ENCODE peak calls at places on chromosomes 3 and 15, in nine cellular contexts. One of them, this sample, is unnamed.

GRCh38 chr3:183378008-183378407 is 50.4 kb downstream of the MCF2L2 start:
- DNase-seq in upper lobe of right lung: no peak
- DNase-seq in ascending aorta: no peak
- DNase-seq in fibroblast of lung: no peak
- DNase-seq in heart right ventricle: no peak
- DNase-seq in transverse colon: no peak
- DNase-seq in psoas muscle: no peak
- DNase-seq in sigmoid colon: no peak
- DNase-seq in PC-9: peak; percentile 51
- DNase-seq in this sample: no peak

GRCh38 chr15:95304116-95304873 is 1026.2 kb upstream of the NR2F2 start:
- DNase-seq in upper lobe of right lung: no peak
- DNase-seq in ascending aorta: no peak
- DNase-seq in fibroblast of lung: peak; percentile 34
- DNase-seq in heart right ventricle: no peak
- DNase-seq in transverse colon: no peak
- DNase-seq in psoas muscle: no peak
- DNase-seq in sigmoid colon: peak; percentile 68
- DNase-seq in PC-9: no peak
- DNase-seq in this sample: no peak

GRCh38 chr3:190178779-190179178 is 58.1 kb upstream of the P3H2 start:
- DNase-seq in upper lobe of right lung: no peak
- DNase-seq in ascending aorta: no peak
- DNase-seq in fibroblast of lung: no peak
- DNase-seq in heart right ventricle: no peak
- DNase-seq in transverse colon: no peak
- DNase-seq in psoas muscle: no peak
- DNase-seq in sigmoid colon: no peak
- DNase-seq in PC-9: no peak
- DNase-seq in this sample: no peak

GRCh38 chr15:66483131-66483566 is 14.4 kb downstream of the SNAPC5 start:
- DNase-seq in upper lobe of right lung: peak; percentile 69
- DNase-seq in ascending aorta: no peak
- DNase-seq in fibroblast of lung: peak; percentile 77
- DNase-seq in heart right ventricle: no peak
- DNase-seq in transverse colon: no peak
- DNase-seq in psoas muscle: peak; percentile 34
- DNase-seq in sigmoid colon: no peak
- DNase-seq in PC-9: peak; percentile 94
- DNase-seq in this sample: peak; percentile 70

GRCh38 chr15:44593042-44593736 is 56.2 kb downstream of the EIF3J start:
- DNase-seq in upper lobe of right lung: no peak
- DNase-seq in ascending aorta: no peak
- DNase-seq in fibroblast of lung: no peak
- DNase-seq in heart right ventricle: no peak
- DNase-seq in transverse colon: no peak
- DNase-seq in psoas muscle: no peak
- DNase-seq in sigmoid colon: no peak
- DNase-seq in PC-9: no peak
- DNase-seq in this sample: no peak

GRCh38 chr3:148955544-148956346 is 35.6 kb upstream of the GYG1 start:
- DNase-seq in upper lobe of right lung: no peak
- DNase-seq in ascending aorta: peak; percentile 16
- DNase-seq in fibroblast of lung: peak; percentile 95
- DNase-seq in heart right ventricle: no peak
- DNase-seq in transverse colon: peak; percentile 35
- DNase-seq in psoas muscle: peak; percentile 19
- DNase-seq in sigmoid colon: peak; percentile 90
- DNase-seq in PC-9: peak; percentile 80
- DNase-seq in this sample: peak; percentile 73

GRCh38 chr3:60065227-60065868 is 1015.5 kb upstream of the CFAP20DC start:
- DNase-seq in upper lobe of right lung: no peak
- DNase-seq in ascending aorta: no peak
- DNase-seq in fibroblast of lung: peak; percentile 9
- DNase-seq in heart right ventricle: no peak
- DNase-seq in transverse colon: no peak
- DNase-seq in psoas muscle: no peak
- DNase-seq in sigmoid colon: no peak
- DNase-seq in PC-9: no peak
- DNase-seq in this sample: no peak

GRCh38 chr3:86948840-86949239 is 42.1 kb downstream of the VGLL3 start:
- DNase-seq in upper lobe of right lung: no peak
- DNase-seq in ascending aorta: no peak
- DNase-seq in fibroblast of lung: peak; percentile 87
- DNase-seq in heart right ventricle: no peak
- DNase-seq in transverse colon: no peak
- DNase-seq in psoas muscle: no peak
- DNase-seq in sigmoid colon: no peak
- DNase-seq in PC-9: no peak
- DNase-seq in this sample: no peak

GRCh38 chr3:192422998-192423349 is 304.4 kb downstream of the FGF12 start:
- DNase-seq in upper lobe of right lung: no peak
- DNase-seq in ascending aorta: no peak
- DNase-seq in fibroblast of lung: no peak
- DNase-seq in heart right ventricle: no peak
- DNase-seq in transverse colon: no peak
- DNase-seq in psoas muscle: no peak
- DNase-seq in sigmoid colon: no peak
- DNase-seq in PC-9: peak; percentile 65
- DNase-seq in this sample: no peak
- TF ChIP-seq CTCF in upper lobe of right lung: peak; percentile 25
- TF ChIP-seq CTCF in ascending aorta: no peak
- TF ChIP-seq CTCF in fibroblast of lung: peak; percentile 6
- TF ChIP-seq CTCF in heart right ventricle: peak; percentile 11
- TF ChIP-seq CTCF in transverse colon: peak; percentile 25
- TF ChIP-seq CTCF in psoas muscle: peak; percentile 6
- TF ChIP-seq CTCF in sigmoid colon: no peak
- TF ChIP-seq CTCF in PC-9: peak; percentile 79
- TF ChIP-seq CTCF in this sample: peak; percentile 18

GRCh38 chr15:93327364-93327763 is 238.4 kb upstream of the RGMA start:
- DNase-seq in upper lobe of right lung: no peak
- DNase-seq in ascending aorta: no peak
- DNase-seq in fibroblast of lung: no peak
- DNase-seq in heart right ventricle: no peak
- DNase-seq in transverse colon: no peak
- DNase-seq in psoas muscle: no peak
- DNase-seq in sigmoid colon: no peak
- DNase-seq in PC-9: no peak
- DNase-seq in this sample: no peak
- H3K27me3 ChIP-seq in upper lobe of right lung: no peaks in the 10 kb centered on the region
- H3K27me3 ChIP-seq in ascending aorta: no peaks in the 10 kb centered on the region
- H3K27me3 ChIP-seq in fibroblast of lung: no peaks in the 10 kb centered on the region
- H3K27me3 ChIP-seq in heart right ventricle: peaks cover 21% of the 10 kb centered on the region
- H3K27me3 ChIP-seq in transverse colon: peaks cover 8% of the 10 kb centered on the region
- H3K27me3 ChIP-seq in psoas muscle: no peaks in the 10 kb centered on the region
- H3K27me3 ChIP-seq in sigmoid colon: no peaks in the 10 kb centered on the region
- H3K27me3 ChIP-seq in PC-9: peaks cover 76% of the 10 kb centered on the region
- H3K27me3 ChIP-seq in this sample: peaks cover 1% of the 10 kb centered on the region

DNA sequence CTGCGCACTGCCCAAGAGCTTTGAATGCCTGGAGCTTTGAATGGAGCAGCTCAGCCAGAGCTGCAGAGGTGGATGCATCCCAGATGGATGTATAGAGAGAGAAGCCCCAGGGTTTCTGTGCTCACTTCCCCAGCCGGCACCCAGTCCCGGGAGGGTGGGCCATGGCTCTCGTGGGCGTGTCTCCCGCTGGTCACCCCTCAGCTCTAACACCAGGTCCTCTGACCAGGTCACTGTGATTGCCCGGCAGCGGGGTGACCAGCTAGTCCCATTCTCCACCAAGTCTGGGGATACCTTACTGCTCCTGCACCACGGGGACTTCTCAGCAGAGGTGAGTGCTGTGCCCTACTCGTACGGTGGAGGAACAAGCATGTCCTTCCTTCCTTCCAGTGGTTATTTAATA is 10.7 kb downstream of the TMEM43 start:
- DNase-seq in upper lobe of right lung: no peak
- DNase-seq in ascending aorta: no peak
- DNase-seq in fibroblast of lung: no peak
- DNase-seq in heart right ventricle: no peak
- DNase-seq in transverse colon: no peak
- DNase-seq in psoas muscle: no peak
- DNase-seq in sigmoid colon: no peak
- DNase-seq in PC-9: no peak
- DNase-seq in this sample: no peak
- H3K36me3 ChIP-seq in upper lobe of right lung: peaks cover 95% of the 10 kb centered on the region
- H3K36me3 ChIP-seq in ascending aorta: peaks cover 76% of the 10 kb centered on the region
- H3K36me3 ChIP-seq in fibroblast of lung: peaks cover 69% of the 10 kb centered on the region
- H3K36me3 ChIP-seq in heart right ventricle: peaks cover 100% of the 10 kb centered on the region
- H3K36me3 ChIP-seq in transverse colon: no peaks in the 10 kb centered on the region
- H3K36me3 ChIP-seq in psoas muscle: peaks cover 98% of the 10 kb centered on the region
- H3K36me3 ChIP-seq in sigmoid colon: peaks cover 51% of the 10 kb centered on the region
- H3K36me3 ChIP-seq in PC-9: peaks cover 22% of the 10 kb centered on the region
- H3K36me3 ChIP-seq in this sample: no peaks in the 10 kb centered on the region

GRCh38 chr3:194485876-194486539 is 794 bp downstream of the ATP13A3 start:
- DNase-seq in upper lobe of right lung: peak; percentile 79
- DNase-seq in ascending aorta: no peak
- DNase-seq in fibroblast of lung: peak; percentile 46
- DNase-seq in heart right ventricle: peak; percentile 47
- DNase-seq in transverse colon: peak; percentile 50
- DNase-seq in psoas muscle: peak; percentile 50
- DNase-seq in sigmoid colon: peak; percentile 78
- DNase-seq in PC-9: peak; percentile 31
- DNase-seq in this sample: no peak
- TF ChIP-seq CTCF in upper lobe of right lung: peak; percentile 25
- TF ChIP-seq CTCF in ascending aorta: peak; percentile 31
- TF ChIP-seq CTCF in fibroblast of lung: no peak
- TF ChIP-seq CTCF in heart right ventricle: peak; percentile 24
- TF ChIP-seq CTCF in transverse colon: peak; percentile 17
- TF ChIP-seq CTCF in psoas muscle: peak; percentile 9
- TF ChIP-seq CTCF in sigmoid colon: no peak
- TF ChIP-seq CTCF in PC-9: peak; percentile 27
- TF ChIP-seq CTCF in this sample: peak; percentile 11

GRCh38 chr3:14633819-14634424 is 17.6 kb upstream of the CCDC174 start:
- DNase-seq in upper lobe of right lung: peak; percentile 80
- DNase-seq in ascending aorta: no peak
- DNase-seq in fibroblast of lung: peak; percentile 49
- DNase-seq in heart right ventricle: peak; percentile 50
- DNase-seq in transverse colon: peak; percentile 53
- DNase-seq in psoas muscle: peak; percentile 55
- DNase-seq in sigmoid colon: no peak
- DNase-seq in PC-9: peak; percentile 39
- DNase-seq in this sample: no peak
- H3K27me3 ChIP-seq in upper lobe of right lung: peaks cover 22% of the 10 kb centered on the region
- H3K27me3 ChIP-seq in ascending aorta: no peaks in the 10 kb centered on the region
- H3K27me3 ChIP-seq in fibroblast of lung: no peaks in the 10 kb centered on the region
- H3K27me3 ChIP-seq in heart right ventricle: peaks cover 40% of the 10 kb centered on the region
- H3K27me3 ChIP-seq in transverse colon: peaks cover 6% of the 10 kb centered on the region
- H3K27me3 ChIP-seq in psoas muscle: no peaks in the 10 kb centered on the region
- H3K27me3 ChIP-seq in sigmoid colon: no peaks in the 10 kb centered on the region
- H3K27me3 ChIP-seq in PC-9: peaks cover 17% of the 10 kb centered on the region
- H3K27me3 ChIP-seq in this sample: peaks cover 5% of the 10 kb centered on the region

DNA sequence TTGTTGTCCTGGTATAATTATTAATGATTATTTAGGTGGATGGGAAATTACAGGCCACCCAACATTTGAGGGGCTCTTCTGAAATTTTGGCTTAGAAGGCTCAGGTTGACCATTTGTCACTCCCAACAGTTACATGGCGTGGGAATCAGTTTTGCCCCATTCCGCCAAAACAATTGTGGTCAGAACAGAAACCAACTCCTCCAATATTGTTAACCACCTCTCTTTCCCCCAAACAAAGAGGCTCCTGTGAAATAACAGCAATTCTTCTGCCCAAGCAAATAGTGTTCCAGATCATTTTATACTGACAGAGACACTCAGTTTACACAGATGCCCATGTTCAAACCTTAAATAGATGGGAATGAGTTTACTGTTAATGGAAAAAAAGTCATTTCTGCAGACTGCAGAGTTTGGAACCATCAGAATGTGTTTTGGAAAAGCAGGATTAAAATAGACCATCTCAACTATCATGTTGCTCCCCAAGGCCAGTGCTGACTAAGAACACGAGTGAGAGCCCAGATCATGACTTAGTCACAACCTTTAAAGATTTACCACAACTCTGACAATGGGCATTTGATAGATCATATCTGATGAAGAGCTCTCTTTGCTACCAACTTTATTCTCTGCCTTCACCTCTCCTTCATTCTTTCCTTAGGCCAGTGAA is 102.1 kb downstream of the DUT start:
- DNase-seq in upper lobe of right lung: no peak
- DNase-seq in ascending aorta: no peak
- DNase-seq in fibroblast of lung: peak; percentile 75
- DNase-seq in heart right ventricle: no peak
- DNase-seq in transverse colon: no peak
- DNase-seq in psoas muscle: no peak
- DNase-seq in sigmoid colon: no peak
- DNase-seq in PC-9: no peak
- DNase-seq in this sample: no peak
- H3K36me3 ChIP-seq in upper lobe of right lung: peaks cover 55% of the 10 kb centered on the region
- H3K36me3 ChIP-seq in ascending aorta: peaks cover 73% of the 10 kb centered on the region
- H3K36me3 ChIP-seq in fibroblast of lung: peaks cover 17% of the 10 kb centered on the region
- H3K36me3 ChIP-seq in heart right ventricle: peaks cover 97% of the 10 kb centered on the region
- H3K36me3 ChIP-seq in transverse colon: no peaks in the 10 kb centered on the region
- H3K36me3 ChIP-seq in psoas muscle: peaks cover 26% of the 10 kb centered on the region
- H3K36me3 ChIP-seq in sigmoid colon: peaks cover 6% of the 10 kb centered on the region
- H3K36me3 ChIP-seq in PC-9: no peaks in the 10 kb centered on the region
- H3K36me3 ChIP-seq in this sample: no peaks in the 10 kb centered on the region

GRCh38 chr15:33201376-33202189 is 7.1 kb upstream of the FMN1 start:
- DNase-seq in upper lobe of right lung: peak; percentile 74
- DNase-seq in ascending aorta: no peak
- DNase-seq in fibroblast of lung: peak; percentile 64
- DNase-seq in heart right ventricle: no peak
- DNase-seq in transverse colon: peak; percentile 66
- DNase-seq in psoas muscle: peak; percentile 40
- DNase-seq in sigmoid colon: no peak
- DNase-seq in PC-9: peak; percentile 96
- DNase-seq in this sample: peak; percentile 85
- TF ChIP-seq CTCF in upper lobe of right lung: peak; percentile 14
- TF ChIP-seq CTCF in ascending aorta: peak; percentile 9
- TF ChIP-seq CTCF in fibroblast of lung: peak; percentile 17
- TF ChIP-seq CTCF in heart right ventricle: no peak
- TF ChIP-seq CTCF in transverse colon: no peak
- TF ChIP-seq CTCF in psoas muscle: peak; percentile 31
- TF ChIP-seq CTCF in sigmoid colon: no peak
- TF ChIP-seq CTCF in PC-9: peak; percentile 58
- TF ChIP-seq CTCF in this sample: peak; percentile 55

This sample was measured in kidney epithelial cell.